ENCODE peak calls at places on chromosomes 3 and 15, in four cellular contexts. Y is prostate gland, O is transverse colon, G is upper lobe of left lung. Q is an unnamed sample.

GRCh38 chr3:52444860-52445793 is at the start of gene SEMA3G:
- DNase-seq in O (peak; percentile 87), G (peak; percentile 90), Y (peak; percentile 67), Q (peak; percentile 82)

GRCh38 chr3:87503901-87504498 is 227.6 kb upstream of the POU1F1 start:
- DNase-seq in G (peak; percentile 22), O (peak; percentile 9), Y (peak; percentile 39), Q (no peak)

GRCh38 chr3:71185733-71186455 is 397.6 kb downstream of the FOXP1 start:
- DNase-seq in Y (no peak), G (no peak), O (peak; percentile 22), Q (no peak)

GRCh38 chr15:98143116-98143515 is 182.6 kb downstream of the ARRDC4 start:
- DNase-seq in G (no peak), O (no peak), Y (no peak), Q (no peak)

GRCh38 chr3:55697177-55697865 is 210.2 kb upstream of the WNT5A start:
- DNase-seq in Y (no peak), O (no peak), G (no peak), Q (no peak)

GRCh38 chr3:7144696-7145308 is 283.9 kb downstream of the GRM7 start:
- DNase-seq in G (no peak), Y (no peak), O (no peak), Q (no peak)

GRCh38 chr3:134064081-134064480 is 34.4 kb upstream of the SLCO2A1 start:
- DNase-seq in O (no peak), Y (no peak), G (no peak), Q (no peak)

GRCh38 chr3:155504682-155505081 is 211.2 kb upstream of the STRIT1 start:
- DNase-seq in G (peak; percentile 25), Y (no peak), O (no peak), Q (no peak)

GRCh38 chr3:189324538-189325138 is 152.9 kb downstream of the TPRG1 start:
- DNase-seq in G (peak; percentile 81), Y (peak; percentile 90), O (peak; percentile 84), Q (peak; percentile 20)

GRCh38 chr3:118550122-118550521 is 484.5 kb downstream of the IGSF11 start:
- DNase-seq in G (no peak), Y (no peak), O (no peak), Q (no peak)

GRCh38 chr15:51024735-51025453 is 69.8 kb downstream of the TNFAIP8L3 start:
- DNase-seq in Y (peak; percentile 24), O (no peak), G (no peak), Q (no peak)

GRCh38 chr3:24296441-24297205 is 198.0 kb downstream of the THRB start:
- DNase-seq in O (peak; percentile 13), G (no peak), Y (no peak), Q (no peak)

GRCh38 chr3:55075846-55076245 is 148.0 kb upstream of the LRTM1 start:
- DNase-seq in G (no peak), Y (no peak), O (no peak), Q (no peak)

GRCh38 chr3:195140816-195141793 is 129.9 kb downstream of the XXYLT1 start:
- DNase-seq in G (no peak), O (no peak), Y (no peak), Q (no peak)

GRCh38 chr3:119681279-119681678 is 4.1 kb upstream of the COX17 start:
- DNase-seq in G (no peak), Y (no peak), O (no peak), Q (no peak)

GRCh38 chr3:115651599-115651998 is 28.3 kb downstream of the GAP43 start:
- DNase-seq in Y (no peak), O (no peak), G (no peak), Q (no peak)

GRCh38 chr3:183185696-183186095 is 23.2 kb upstream of the LAMP3 start:
- DNase-seq in O (no peak), G (no peak), Y (no peak), Q (no peak)

GRCh38 chr3:51340989-51341636 is 44.0 kb upstream of the MANF start:
- DNase-seq in O (no peak), G (no peak), Y (no peak), Q (no peak)

GRCh38 chr3:189580190-189580589 is 51.0 kb upstream of the TP63 start:
- DNase-seq in Y (no peak), G (no peak), O (no peak), Q (no peak)

GRCh38 chr3:61561374-61562041 is at the start of gene PTPRG:
- DNase-seq in O (peak; percentile 89), G (peak; percentile 84), Y (peak; percentile 90), Q (peak; percentile 51)

GRCh38 chr3:124119056-124119721 is 127.3 kb upstream of the ROPN1 start:
- DNase-seq in G (no peak), O (no peak), Y (no peak), Q (no peak)

GRCh38 chr15:64355559-64356442 is at the start of gene CSNK1G1:
- DNase-seq in O (peak; percentile 93), G (peak; percentile 97), Y (peak; percentile 92), Q (peak; percentile 72)
- TF ChIP-seq POLR2AphosphoS5 in O (peak; percentile 44), G (peak; percentile 64), Y (peak; percentile 84), Q (peak; percentile 27)

GRCh38 chr3:171213907-171214306 is 187.4 kb upstream of the SLC2A2 start:
- DNase-seq in G (no peak), Y (no peak), O (no peak), Q (no peak)
- TF ChIP-seq POLR2A in G (no peak), Y (no peak), O (no peak), Q (no peak)

GRCh38 chr15:31275331-31276262 is 51.0 kb upstream of the KLF13 start:
- DNase-seq in G (no peak), Y (peak; percentile 3), O (peak; percentile 6), Q (no peak)
- TF ChIP-seq POLR2AphosphoS5 in G (no peak), Y (no peak), O (no peak), Q (no peak)

GRCh38 chr3:178629430-178630178 is 93.4 kb downstream of the KCNMB2 start:
- DNase-seq in Y (no peak), G (no peak), O (no peak), Q (no peak)

GRCh38 chr3:178631950-178632349 is 95.7 kb downstream of the KCNMB2 start:
- DNase-seq in G (no peak), Y (no peak), O (no peak), Q (no peak)

GRCh38 chr3:178637802-178638201 is 101.6 kb downstream of the KCNMB2 start:
- DNase-seq in O (no peak), G (no peak), Y (no peak), Q (no peak)

DNA sequence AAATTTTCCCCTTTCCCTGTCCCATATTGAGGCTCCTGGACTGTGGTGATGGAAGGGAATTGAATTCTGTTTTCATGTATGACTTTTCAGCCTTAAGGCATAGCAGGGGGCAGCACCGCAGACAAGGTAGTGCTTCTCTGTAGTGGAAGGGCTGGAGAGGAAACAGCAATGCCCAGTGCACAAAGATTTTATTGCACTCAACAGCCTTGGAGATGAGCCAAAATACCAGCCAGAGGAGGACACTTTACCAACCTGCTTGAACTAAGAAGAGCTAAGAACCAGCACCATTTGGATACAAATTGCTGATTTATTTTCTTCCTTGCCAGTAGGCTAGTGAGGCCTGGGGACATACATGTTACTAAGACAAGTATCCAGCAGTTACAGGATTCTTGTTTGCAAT is 98.7 kb downstream of the KCNMB2 start:
- DNase-seq in Y (no peak), O (no peak), G (no peak), Q (no peak)
- TF ChIP-seq POLR2A in Y (no peak), O (no peak), G (no peak), Q (no peak)

DNA sequence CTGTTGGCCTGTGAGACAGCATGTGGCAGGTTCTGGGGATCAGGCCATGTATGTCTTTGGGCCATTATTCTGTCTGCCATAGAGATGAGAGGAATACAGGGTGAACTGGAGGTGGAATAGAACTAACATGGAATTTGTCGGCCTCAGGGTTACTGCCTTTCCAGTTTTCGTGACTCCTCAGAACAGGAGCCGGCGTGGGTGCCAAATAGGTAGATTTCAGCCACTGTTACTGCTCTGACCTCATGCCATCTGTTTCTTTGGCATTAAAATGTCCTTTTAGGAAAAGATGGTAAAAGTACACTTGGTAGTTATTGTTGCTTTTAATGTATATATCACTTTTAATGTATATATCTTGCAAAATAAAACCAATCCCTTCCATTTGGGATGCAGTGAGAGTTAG is 65.6 kb downstream of the SLTM start:
- DNase-seq in Y (no peak), G (no peak), O (no peak), Q (no peak)
- TF ChIP-seq POLR2AphosphoS5 in Y (no peak), G (no peak), O (no peak), Q (no peak)

DNA sequence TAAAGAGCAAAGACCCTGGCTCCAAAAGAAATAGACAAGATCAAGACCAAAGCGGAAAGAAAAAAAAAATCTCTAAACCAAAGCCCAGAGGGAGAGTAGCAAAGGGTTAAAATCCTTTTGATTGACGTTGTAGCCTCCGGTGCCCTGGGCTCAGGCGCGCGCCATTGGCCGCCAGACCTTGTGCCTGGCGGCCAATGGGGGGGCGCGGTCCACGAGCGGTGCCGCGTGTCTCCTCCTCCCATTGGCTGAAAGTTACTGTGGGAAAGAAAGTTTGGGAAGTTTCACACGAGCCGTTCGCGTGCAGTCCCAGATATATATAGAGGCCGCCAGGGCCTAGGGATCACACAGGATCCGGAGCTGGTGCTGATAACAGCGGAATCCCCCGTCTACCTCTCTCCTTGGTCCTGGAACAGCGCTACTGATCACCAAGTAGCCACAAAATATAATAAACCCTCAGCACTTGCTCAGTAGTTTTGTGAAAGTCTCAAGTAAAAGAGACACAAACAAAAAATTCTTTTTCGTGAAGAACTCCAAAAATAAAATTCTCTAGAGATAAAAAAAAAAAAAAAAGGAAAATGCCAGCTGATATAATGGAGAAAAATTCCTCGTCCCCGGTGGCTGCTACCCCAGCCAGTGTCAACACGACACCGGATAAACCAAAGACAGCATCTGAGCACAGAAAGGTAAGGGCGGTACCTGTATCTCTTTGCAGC is at the start of gene HES1:
- DNase-seq in Y (peak; percentile 96), G (peak; percentile 93), O (peak; percentile 95), Q (peak; percentile 67)
- TF ChIP-seq POLR2A in Y (peak; percentile 97), G (peak; percentile 91), O (peak; percentile 99), Q (peak; percentile 75)

DNA sequence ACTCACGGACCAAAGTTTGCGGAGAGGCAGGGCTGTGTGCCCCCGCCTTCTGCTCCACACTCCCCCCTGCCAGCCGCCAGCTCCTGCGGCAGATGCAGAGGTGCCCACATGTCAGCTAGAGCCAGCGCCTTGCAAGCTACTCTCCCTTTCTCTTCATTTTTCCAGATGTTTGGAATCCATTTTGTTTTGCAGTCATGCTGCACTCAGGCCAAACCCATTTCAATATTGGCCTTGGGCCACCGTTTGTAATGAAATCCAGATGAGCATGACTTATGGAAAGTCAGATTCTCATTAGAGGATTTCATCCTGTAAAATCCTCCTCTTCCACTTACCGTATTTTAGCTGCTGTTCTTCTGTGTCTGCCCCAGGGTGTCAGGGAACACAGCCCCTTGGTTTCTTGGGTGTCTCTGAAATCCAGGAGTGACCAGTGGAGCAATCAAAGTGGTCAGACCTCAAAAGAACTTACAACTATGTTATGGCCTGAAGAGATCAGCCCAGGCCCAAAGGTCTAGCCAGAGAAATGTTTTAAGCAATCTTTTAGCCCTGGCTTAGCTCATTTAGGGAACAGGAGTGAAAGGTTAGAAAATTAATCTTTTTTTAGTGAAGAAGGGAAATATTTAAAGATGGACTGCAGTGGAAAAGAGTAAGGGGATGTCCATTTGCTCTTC is 65.8 kb downstream of the AAGAB start:
- DNase-seq in G (no peak), Y (no peak), O (no peak), Q (no peak)
- TF ChIP-seq POLR2AphosphoS5 in G (no peak), Y (peak; percentile 26), O (peak; percentile 68), Q (no peak)

DNA sequence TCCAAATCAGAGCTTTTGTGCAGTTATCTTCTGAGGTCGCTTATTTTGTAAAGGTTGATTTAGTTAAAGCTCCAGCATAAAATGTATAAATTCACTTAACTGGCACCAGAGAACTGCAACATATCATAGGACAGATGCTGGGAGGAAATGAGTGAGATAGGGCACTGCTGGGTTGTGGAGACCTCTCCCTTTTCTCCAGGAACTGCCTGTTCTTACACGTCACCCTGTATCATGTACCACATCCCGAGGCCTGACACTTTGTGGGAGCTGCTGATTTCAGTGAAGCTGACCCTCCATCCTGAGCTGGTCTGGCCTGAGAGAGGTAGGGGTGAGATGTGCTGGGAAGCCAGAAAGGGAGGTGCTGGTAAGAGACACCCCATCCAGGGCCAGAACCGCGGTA is 213.8 kb upstream of the FEZF2 start:
- DNase-seq in O (no peak), G (no peak), Y (no peak), Q (no peak)
- TF ChIP-seq POLR2A in O (no peak), G (no peak), Y (no peak), Q (no peak)